ENCODE peak calls at places on chromosomes 2 and 18, in four cellular contexts. One of them, this sample, is unnamed.

GRCh38 chr18:32760391-32760790 is 12.4 kb downstream of the KLHL14 start:
- DNase-seq in esophagus squamous epithelium: no peak
- DNase-seq in NT2/D1: no peak
- DNase-seq in mesendoderm: no peak
- DNase-seq in this sample: no peak

GRCh38 chr2:239590276-239590675 is 189.5 kb upstream of the HDAC4 start:
- DNase-seq in esophagus squamous epithelium: no peak
- DNase-seq in NT2/D1: no peak
- DNase-seq in mesendoderm: no peak
- DNase-seq in this sample: no peak

GRCh38 chr2:173288561-173288960 is 66.1 kb upstream of the CDCA7 start:
- DNase-seq in esophagus squamous epithelium: no peak
- DNase-seq in NT2/D1: no peak
- DNase-seq in mesendoderm: no peak
- DNase-seq in this sample: no peak

GRCh38 chr2:196482119-196483065 is 157.1 kb upstream of the CCDC150 start:
- DNase-seq in esophagus squamous epithelium: no peak
- DNase-seq in NT2/D1: no peak
- DNase-seq in mesendoderm: no peak
- DNase-seq in this sample: no peak

GRCh38 chr2:224428787-224429440 is 27.0 kb upstream of the FAM124B start:
- DNase-seq in esophagus squamous epithelium: no peak
- DNase-seq in NT2/D1: no peak
- DNase-seq in mesendoderm: no peak
- DNase-seq in this sample: no peak

GRCh38 chr18:31268985-31269406 is 49.0 kb upstream of the DSG1 start:
- DNase-seq in esophagus squamous epithelium: no peak
- DNase-seq in NT2/D1: no peak
- DNase-seq in mesendoderm: no peak
- DNase-seq in this sample: no peak

GRCh38 chr2:162257416-162257815 is 14.2 kb upstream of the FAP start:
- DNase-seq in esophagus squamous epithelium: no peak
- DNase-seq in NT2/D1: no peak
- DNase-seq in mesendoderm: no peak
- DNase-seq in this sample: no peak

GRCh38 chr18:51867767-51868166 is 472.2 kb upstream of the DCC start:
- DNase-seq in esophagus squamous epithelium: no peak
- DNase-seq in NT2/D1: no peak
- DNase-seq in mesendoderm: peak; percentile 7
- DNase-seq in this sample: peak; percentile 1

GRCh38 chr2:77328125-77328524 is 194.1 kb downstream of the LRRTM4 start:
- DNase-seq in esophagus squamous epithelium: no peak
- DNase-seq in NT2/D1: no peak
- DNase-seq in mesendoderm: no peak
- DNase-seq in this sample: no peak

GRCh38 chr2:130836501-130837174 is at the start of gene ARHGEF4:
- DNase-seq in esophagus squamous epithelium: no peak
- DNase-seq in NT2/D1: no peak
- DNase-seq in mesendoderm: peak; percentile 71
- DNase-seq in this sample: peak; percentile 73

GRCh38 chr18:34959211-34959829 is 81.9 kb upstream of the MAPRE2 start:
- DNase-seq in esophagus squamous epithelium: no peak
- DNase-seq in NT2/D1: no peak
- DNase-seq in mesendoderm: no peak
- DNase-seq in this sample: peak; percentile 45

GRCh38 chr2:30106543-30106942 is 40.3 kb upstream of the YPEL5 start:
- DNase-seq in esophagus squamous epithelium: no peak
- DNase-seq in NT2/D1: no peak
- DNase-seq in mesendoderm: no peak
- DNase-seq in this sample: no peak

GRCh38 chr2:159204381-159204780 is 82.1 kb downstream of the WDSUB1 start:
- DNase-seq in esophagus squamous epithelium: no peak
- DNase-seq in NT2/D1: no peak
- DNase-seq in mesendoderm: no peak
- DNase-seq in this sample: no peak

GRCh38 chr18:76258209-76258608 is 236.8 kb downstream of the ZNF516 start:
- DNase-seq in esophagus squamous epithelium: no peak
- DNase-seq in NT2/D1: no peak
- DNase-seq in mesendoderm: peak; percentile 3
- DNase-seq in this sample: no peak

GRCh38 chr2:174545240-174545639 is 52.4 kb downstream of the WIPF1 start:
- DNase-seq in esophagus squamous epithelium: no peak
- DNase-seq in NT2/D1: no peak
- DNase-seq in mesendoderm: no peak
- DNase-seq in this sample: no peak

GRCh38 chr2:107810734-107811133 is 16.0 kb upstream of the RGPD4 start:
- DNase-seq in esophagus squamous epithelium: no peak
- DNase-seq in NT2/D1: no peak
- DNase-seq in mesendoderm: peak; percentile 32
- DNase-seq in this sample: no peak

GRCh38 chr2:32882911-32883810 is 63.6 kb upstream of the LTBP1 start:
- DNase-seq in esophagus squamous epithelium: no peak
- DNase-seq in NT2/D1: no peak
- DNase-seq in mesendoderm: no peak
- DNase-seq in this sample: no peak

GRCh38 chr2:38439226-38439612 is 62.1 kb upstream of the ATL2 start:
- DNase-seq in esophagus squamous epithelium: no peak
- DNase-seq in NT2/D1: no peak
- DNase-seq in mesendoderm: no peak
- DNase-seq in this sample: no peak

GRCh38 chr2:176852667-176853066 is 359.9 kb upstream of the HNRNPA3 start:
- DNase-seq in esophagus squamous epithelium: no peak
- DNase-seq in NT2/D1: peak; percentile 40
- DNase-seq in mesendoderm: peak; percentile 32
- DNase-seq in this sample: no peak

GRCh38 chr18:2587788-2588187 is 16.4 kb downstream of the NDC80 start:
- DNase-seq in esophagus squamous epithelium: no peak
- DNase-seq in NT2/D1: no peak
- DNase-seq in mesendoderm: no peak
- DNase-seq in this sample: no peak

GRCh38 chr2:39437522-39438296 is 624 bp upstream of the MAP4K3 start:
- DNase-seq in esophagus squamous epithelium: no peak
- DNase-seq in NT2/D1: no peak
- DNase-seq in mesendoderm: no peak
- DNase-seq in this sample: peak; percentile 63

GRCh38 chr2:160063895-160064577 is 1.6 kb upstream of the PLA2R1 start:
- DNase-seq in esophagus squamous epithelium: no peak
- DNase-seq in NT2/D1: no peak
- DNase-seq in mesendoderm: no peak
- DNase-seq in this sample: no peak

GRCh38 chr2:1414121-1414520 is 858 bp downstream of the TPO start:
- DNase-seq in esophagus squamous epithelium: no peak
- DNase-seq in NT2/D1: no peak
- DNase-seq in mesendoderm: no peak
- DNase-seq in this sample: no peak

GRCh38 chr18:32441536-32441935 is 29.1 kb downstream of the GAREM1 start:
- DNase-seq in esophagus squamous epithelium: no peak
- DNase-seq in NT2/D1: no peak
- DNase-seq in mesendoderm: no peak
- DNase-seq in this sample: no peak

GRCh38 chr2:68214381-68214780 is 38.0 kb downstream of the PPP3R1 start:
- DNase-seq in esophagus squamous epithelium: no peak
- DNase-seq in NT2/D1: no peak
- DNase-seq in mesendoderm: no peak
- DNase-seq in this sample: no peak

GRCh38 chr18:60987963-60988362 is 345.3 kb upstream of the CDH20 start:
- DNase-seq in esophagus squamous epithelium: no peak
- DNase-seq in NT2/D1: no peak
- DNase-seq in mesendoderm: no peak
- DNase-seq in this sample: no peak

GRCh38 chr18:10234912-10235439 is 219.5 kb upstream of the APCDD1 start:
- DNase-seq in esophagus squamous epithelium: no peak
- DNase-seq in NT2/D1: no peak
- DNase-seq in mesendoderm: peak; percentile 59
- DNase-seq in this sample: no peak

GRCh38 chr2:238434846-238435751 is 8.4 kb downstream of the ASB1 start:
- DNase-seq in esophagus squamous epithelium: no peak
- DNase-seq in NT2/D1: no peak
- DNase-seq in mesendoderm: no peak
- DNase-seq in this sample: no peak

GRCh38 chr18:22489694-22490093 is 72.0 kb upstream of the CTAGE1 start:
- DNase-seq in esophagus squamous epithelium: no peak
- DNase-seq in NT2/D1: no peak
- DNase-seq in mesendoderm: peak; percentile 36
- DNase-seq in this sample: peak; percentile 77

GRCh38 chr2:161576421-161576820 is 47.8 kb upstream of the SLC4A10 start:
- DNase-seq in esophagus squamous epithelium: no peak
- DNase-seq in NT2/D1: peak; percentile 33
- DNase-seq in mesendoderm: peak; percentile 84
- DNase-seq in this sample: peak; percentile 47

GRCh38 chr2:233288663-233289062 is 19.0 kb upstream of the SAG start:
- DNase-seq in esophagus squamous epithelium: no peak
- DNase-seq in NT2/D1: no peak
- DNase-seq in mesendoderm: peak; percentile 80
- DNase-seq in this sample: no peak

GRCh38 chr2:100180503-100180902 is 38.1 kb upstream of the AFF3 start:
- DNase-seq in esophagus squamous epithelium: no peak
- DNase-seq in NT2/D1: no peak
- DNase-seq in mesendoderm: no peak
- DNase-seq in this sample: no peak

GRCh38 chr2:219026946-219027345 is 14.4 kb downstream of the CFAP65 start:
- DNase-seq in esophagus squamous epithelium: no peak
- DNase-seq in NT2/D1: no peak
- DNase-seq in mesendoderm: no peak
- DNase-seq in this sample: peak; percentile 21

GRCh38 chr2:11357428-11357972 is 13.1 kb upstream of the ROCK2 start:
- DNase-seq in esophagus squamous epithelium: no peak
- DNase-seq in NT2/D1: no peak
- DNase-seq in mesendoderm: peak; percentile 15
- DNase-seq in this sample: peak; percentile 94

GRCh38 chr2:26864646-26865045 is 16.7 kb downstream of the DPYSL5 start:
- DNase-seq in esophagus squamous epithelium: no peak
- DNase-seq in NT2/D1: no peak
- DNase-seq in mesendoderm: no peak
- DNase-seq in this sample: no peak

GRCh38 chr2:105866439-105867170 is 121.9 kb downstream of the NCK2 start:
- DNase-seq in esophagus squamous epithelium: no peak
- DNase-seq in NT2/D1: no peak
- DNase-seq in mesendoderm: no peak
- DNase-seq in this sample: no peak

GRCh38 chr2:158131483-158131912 is 29.8 kb downstream of the UPP2 start:
- DNase-seq in esophagus squamous epithelium: no peak
- DNase-seq in NT2/D1: no peak
- DNase-seq in mesendoderm: no peak
- DNase-seq in this sample: no peak

GRCh38 chr18:43592268-43592667 is 315.0 kb upstream of the SYT4 start:
- DNase-seq in esophagus squamous epithelium: no peak
- DNase-seq in NT2/D1: no peak
- DNase-seq in mesendoderm: no peak
- DNase-seq in this sample: no peak
- H3K4me1 ChIP-seq in esophagus squamous epithelium: no peaks in the 10 kb centered on the region
- H3K4me1 ChIP-seq in NT2/D1: no peaks in the 10 kb centered on the region
- H3K4me1 ChIP-seq in mesendoderm: no peaks in the 10 kb centered on the region
- H3K4me1 ChIP-seq in this sample: no peaks in the 10 kb centered on the region

GRCh38 chr2:96254592-96254991 is 11.2 kb downstream of the TMEM127 start:
- DNase-seq in esophagus squamous epithelium: no peak
- DNase-seq in NT2/D1: no peak
- DNase-seq in mesendoderm: no peak
- DNase-seq in this sample: no peak
- H3K4me1 ChIP-seq in esophagus squamous epithelium: peaks cover 7% of the 10 kb centered on the region
- H3K4me1 ChIP-seq in NT2/D1: peaks cover 13% of the 10 kb centered on the region
- H3K4me1 ChIP-seq in mesendoderm: no peaks in the 10 kb centered on the region
- H3K4me1 ChIP-seq in this sample: no peaks in the 10 kb centered on the region

GRCh38 chr2:31217465-31218200 is at the start of gene CAPN14:
- DNase-seq in esophagus squamous epithelium: no peak
- DNase-seq in NT2/D1: no peak
- DNase-seq in mesendoderm: peak; percentile 51
- DNase-seq in this sample: no peak
- H3K4me1 ChIP-seq in esophagus squamous epithelium: no peaks in the 10 kb centered on the region
- H3K4me1 ChIP-seq in NT2/D1: peaks cover 2% of the 10 kb centered on the region
- H3K4me1 ChIP-seq in mesendoderm: peaks cover 5% of the 10 kb centered on the region
- H3K4me1 ChIP-seq in this sample: peaks cover 7% of the 10 kb centered on the region

GRCh38 chr18:58579561-58580047 is 49.3 kb downstream of the ALPK2 start:
- DNase-seq in esophagus squamous epithelium: no peak
- DNase-seq in NT2/D1: no peak
- DNase-seq in mesendoderm: peak; percentile 54
- DNase-seq in this sample: no peak

GRCh38 chr18:58580078-58580477 is 48.8 kb downstream of the ALPK2 start:
- DNase-seq in esophagus squamous epithelium: no peak
- DNase-seq in NT2/D1: no peak
- DNase-seq in mesendoderm: no peak
- DNase-seq in this sample: no peak

GRCh38 chr18:58580623-58581022 is 48.3 kb downstream of the ALPK2 start:
- DNase-seq in esophagus squamous epithelium: no peak
- DNase-seq in NT2/D1: peak; percentile 68
- DNase-seq in mesendoderm: peak; percentile 87
- DNase-seq in this sample: peak; percentile 27

GRCh38 chr18:58578835-58579560 is 49.9 kb downstream of the ALPK2 start:
- DNase-seq in esophagus squamous epithelium: no peak
- DNase-seq in NT2/D1: no peak
- DNase-seq in mesendoderm: peak; percentile 79
- DNase-seq in this sample: no peak

DNA sequence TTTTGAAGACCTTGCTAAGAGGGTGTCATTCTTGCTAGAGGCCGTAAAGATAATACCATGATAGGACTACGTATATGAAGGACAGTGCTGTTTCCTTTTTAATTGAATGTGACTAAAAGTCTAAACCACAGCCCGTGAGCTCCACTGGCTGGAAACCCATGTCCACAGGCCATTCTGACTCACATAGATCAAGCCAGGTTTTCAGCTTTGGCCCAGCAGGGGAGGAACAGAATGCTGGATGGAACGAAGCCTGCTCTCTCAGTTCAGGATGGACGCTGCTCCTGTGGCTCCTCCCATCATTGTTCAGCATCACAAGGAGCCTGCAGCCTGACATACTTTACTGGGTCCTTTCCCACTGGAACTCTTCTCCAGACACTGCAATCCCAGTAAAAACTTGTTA is 47.6 kb downstream of the ALPK2 start:
- DNase-seq in esophagus squamous epithelium: no peak
- DNase-seq in NT2/D1: no peak
- DNase-seq in mesendoderm: peak; percentile 83
- DNase-seq in this sample: no peak
- H3K4me1 ChIP-seq in esophagus squamous epithelium: no peaks in the 10 kb centered on the region
- H3K4me1 ChIP-seq in NT2/D1: peaks cover 3% of the 10 kb centered on the region
- H3K4me1 ChIP-seq in mesendoderm: peaks cover 17% of the 10 kb centered on the region
- H3K4me1 ChIP-seq in this sample: peaks cover 15% of the 10 kb centered on the region

DNA sequence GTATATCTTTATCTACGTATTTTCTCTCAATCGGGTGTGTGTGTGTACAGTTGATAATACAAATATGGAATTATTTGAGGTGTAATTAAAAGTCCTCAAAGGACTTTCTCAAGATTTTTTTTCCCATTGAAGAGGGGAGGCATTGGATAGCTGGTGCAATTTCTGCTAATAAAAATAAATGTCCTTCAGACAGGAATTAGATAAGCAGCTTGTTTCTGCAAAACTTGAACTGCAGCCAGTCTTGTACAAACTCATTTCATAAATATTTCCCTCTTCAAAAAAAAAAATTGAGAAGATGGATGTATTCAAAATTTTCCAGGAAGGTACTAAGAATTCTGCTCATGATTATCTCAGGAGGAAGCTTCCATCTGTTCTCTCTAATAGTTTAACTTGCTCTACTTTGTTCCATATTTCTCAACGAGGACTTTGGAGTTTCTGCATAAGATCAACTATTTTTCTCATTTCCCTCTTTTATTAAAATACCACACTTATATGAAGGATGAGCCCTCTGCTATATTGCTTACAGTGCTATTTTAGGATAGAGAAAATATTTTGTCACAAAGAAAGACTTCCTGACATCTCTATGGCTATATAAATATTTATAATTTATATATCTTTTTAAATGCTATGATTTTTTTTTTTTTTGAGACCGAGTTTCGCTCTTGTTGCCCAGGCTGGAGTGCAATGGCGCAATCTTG is 33.0 kb upstream of the GLS start:
- DNase-seq in esophagus squamous epithelium: no peak
- DNase-seq in NT2/D1: no peak
- DNase-seq in mesendoderm: no peak
- DNase-seq in this sample: no peak
- H3K4me1 ChIP-seq in esophagus squamous epithelium: no peaks in the 10 kb centered on the region
- H3K4me1 ChIP-seq in NT2/D1: no peaks in the 10 kb centered on the region
- H3K4me1 ChIP-seq in mesendoderm: no peaks in the 10 kb centered on the region
- H3K4me1 ChIP-seq in this sample: peaks cover 7% of the 10 kb centered on the region

This sample was measured in Caco-2.